ENCODE peak calls at places on chromosome 22, in four cellular contexts. One of them, this sample, is unnamed.
A peak's percentile ranks its signal among the peaks of the same experiment; 100 is the strongest.

GRCh38 chr22:45680932-45681700 is 9.5 kb downstream of the ATXN10 start:
- DNase-seq in nephron progenitor cell: no peak
- DNase-seq in body of pancreas: no peak
- DNase-seq in endothelial cell: no peak
- DNase-seq in this sample: no peak

GRCh38 chr22:46027219-46028068 is 50.5 kb upstream of the WNT7B start:
- DNase-seq in nephron progenitor cell: peak; percentile 68
- DNase-seq in body of pancreas: peak; percentile 83
- DNase-seq in endothelial cell: no peak
- DNase-seq in this sample: no peak

GRCh38 chr22:41469218-41469851 is 418 bp downstream of the ACO2 start:
- DNase-seq in nephron progenitor cell: no peak
- DNase-seq in body of pancreas: peak; percentile 29
- DNase-seq in endothelial cell: no peak
- DNase-seq in this sample: no peak

GRCh38 chr22:39613549-39613921 is 43.0 kb downstream of the CACNA1I start:
- DNase-seq in nephron progenitor cell: no peak
- DNase-seq in body of pancreas: no peak
- DNase-seq in endothelial cell: no peak
- DNase-seq in this sample: no peak

GRCh38 chr22:47369431-47370015 is 607.1 kb downstream of the TBC1D22A start:
- DNase-seq in nephron progenitor cell: no peak
- DNase-seq in body of pancreas: no peak
- DNase-seq in endothelial cell: no peak
- DNase-seq in this sample: no peak

GRCh38 chr22:45692549-45692948 is 20.9 kb downstream of the ATXN10 start:
- DNase-seq in nephron progenitor cell: no peak
- DNase-seq in body of pancreas: no peak
- DNase-seq in endothelial cell: no peak
- DNase-seq in this sample: no peak

GRCh38 chr22:43179911-43180195 is 7.1 kb downstream of the TTLL12 start:
- DNase-seq in nephron progenitor cell: no peak
- DNase-seq in body of pancreas: no peak
- DNase-seq in endothelial cell: no peak
- DNase-seq in this sample: no peak

GRCh38 chr22:24751518-24751917 is 23.0 kb downstream of the PIWIL3 start:
- DNase-seq in nephron progenitor cell: no peak
- DNase-seq in body of pancreas: no peak
- DNase-seq in endothelial cell: no peak
- DNase-seq in this sample: peak; percentile 85

GRCh38 chr22:42299586-42300285 is 29.3 kb upstream of the TCF20 start:
- DNase-seq in nephron progenitor cell: peak; percentile 56
- DNase-seq in body of pancreas: peak; percentile 20
- DNase-seq in endothelial cell: no peak
- DNase-seq in this sample: no peak

GRCh38 chr22:44665115-44665514 is 36.9 kb upstream of the PRR5 start:
- DNase-seq in nephron progenitor cell: no peak
- DNase-seq in body of pancreas: peak; percentile 59
- DNase-seq in endothelial cell: peak; percentile 47
- DNase-seq in this sample: no peak

GRCh38 chr22:44497904-44498242 is at the start of gene RTL6:
- DNase-seq in nephron progenitor cell: no peak
- DNase-seq in body of pancreas: no peak
- DNase-seq in endothelial cell: no peak
- DNase-seq in this sample: no peak

GRCh38 chr22:45777046-45777851 is 105.6 kb downstream of the ATXN10 start:
- DNase-seq in nephron progenitor cell: no peak
- DNase-seq in body of pancreas: no peak
- DNase-seq in endothelial cell: no peak
- DNase-seq in this sample: peak; percentile 82

GRCh38 chr22:50691521-50691920 is 18.9 kb downstream of the SHANK3 start:
- DNase-seq in nephron progenitor cell: peak; percentile 46
- DNase-seq in body of pancreas: no peak
- DNase-seq in endothelial cell: no peak
- DNase-seq in this sample: peak; percentile 26

GRCh38 chr22:33883561-33883960 is 36.7 kb downstream of the LARGE1 start:
- DNase-seq in nephron progenitor cell: no peak
- DNase-seq in body of pancreas: no peak
- DNase-seq in endothelial cell: no peak
- DNase-seq in this sample: peak; percentile 78

GRCh38 chr22:44063462-44064371 is 39.6 kb downstream of the PARVB start:
- DNase-seq in nephron progenitor cell: no peak
- DNase-seq in body of pancreas: no peak
- DNase-seq in endothelial cell: no peak
- DNase-seq in this sample: no peak

GRCh38 chr22:42256930-42257329 is 13.5 kb downstream of the TCF20 start:
- DNase-seq in nephron progenitor cell: no peak
- DNase-seq in body of pancreas: no peak
- DNase-seq in endothelial cell: no peak
- DNase-seq in this sample: no peak

GRCh38 chr22:26406118-26406517 is 22.9 kb upstream of the ASPHD2 start:
- DNase-seq in nephron progenitor cell: no peak
- DNase-seq in body of pancreas: no peak
- DNase-seq in endothelial cell: no peak
- DNase-seq in this sample: no peak

GRCh38 chr22:17972385-17973181 is 51.8 kb downstream of the MICAL3 start:
- DNase-seq in nephron progenitor cell: no peak
- DNase-seq in body of pancreas: peak; percentile 52
- DNase-seq in endothelial cell: no peak
- DNase-seq in this sample: no peak

GRCh38 chr22:42688914-42689275 is 31.8 kb downstream of the A4GALT start:
- DNase-seq in nephron progenitor cell: peak; percentile 22
- DNase-seq in body of pancreas: peak; percentile 39
- DNase-seq in endothelial cell: no peak
- DNase-seq in this sample: no peak

GRCh38 chr22:25644122-25644521 is 79.6 kb downstream of the GRK3 start:
- DNase-seq in nephron progenitor cell: no peak
- DNase-seq in body of pancreas: no peak
- DNase-seq in endothelial cell: no peak
- DNase-seq in this sample: no peak

GRCh38 chr22:17013396-17014100 is 5.5 kb upstream of the GAB4 start:
- DNase-seq in nephron progenitor cell: no peak
- DNase-seq in body of pancreas: no peak
- DNase-seq in endothelial cell: no peak
- DNase-seq in this sample: no peak

GRCh38 chr22:24969588-24970301 is 17.2 kb downstream of the KIAA1671 start:
- DNase-seq in nephron progenitor cell: no peak
- DNase-seq in body of pancreas: peak; percentile 33
- DNase-seq in endothelial cell: peak; percentile 24
- DNase-seq in this sample: no peak

GRCh38 chr22:44085743-44086741 is 61.9 kb downstream of the PARVB start:
- DNase-seq in nephron progenitor cell: peak; percentile 41
- DNase-seq in body of pancreas: peak; percentile 76
- DNase-seq in endothelial cell: peak; percentile 39
- DNase-seq in this sample: peak; percentile 78

GRCh38 chr22:45757068-45757467 is 85.4 kb downstream of the ATXN10 start:
- DNase-seq in nephron progenitor cell: peak; percentile 50
- DNase-seq in body of pancreas: peak; percentile 36
- DNase-seq in endothelial cell: no peak
- DNase-seq in this sample: no peak

GRCh38 chr22:32897400-32897799 is 95.9 kb downstream of the TIMP3 start:
- DNase-seq in nephron progenitor cell: no peak
- DNase-seq in body of pancreas: no peak
- DNase-seq in endothelial cell: no peak
- DNase-seq in this sample: peak; percentile 83

GRCh38 chr22:41828516-41828915 is 4.4 kb upstream of the SREBF2 start:
- DNase-seq in nephron progenitor cell: no peak
- DNase-seq in body of pancreas: peak; percentile 52
- DNase-seq in endothelial cell: no peak
- DNase-seq in this sample: no peak

GRCh38 chr22:24996420-24996952 is 44.0 kb downstream of the KIAA1671 start:
- DNase-seq in nephron progenitor cell: peak; percentile 64
- DNase-seq in body of pancreas: no peak
- DNase-seq in endothelial cell: no peak
- DNase-seq in this sample: peak; percentile 60

GRCh38 chr22:35712672-35713071 is 5.0 kb upstream of the APOL5 start:
- DNase-seq in nephron progenitor cell: no peak
- DNase-seq in body of pancreas: no peak
- DNase-seq in endothelial cell: no peak
- DNase-seq in this sample: no peak
- TF ChIP-seq CTCF in nephron progenitor cell: no peak
- TF ChIP-seq CTCF in body of pancreas: no peak
- TF ChIP-seq CTCF in endothelial cell: no peak
- TF ChIP-seq CTCF in this sample: peak; percentile 48

GRCh38 chr22:30949934-30950660 is 18.5 kb downstream of the MORC2 start:
- DNase-seq in nephron progenitor cell: no peak
- DNase-seq in body of pancreas: no peak
- DNase-seq in endothelial cell: no peak
- DNase-seq in this sample: peak; percentile 63
- TF ChIP-seq CTCF in nephron progenitor cell: no peak
- TF ChIP-seq CTCF in body of pancreas: no peak
- TF ChIP-seq CTCF in endothelial cell: no peak
- TF ChIP-seq CTCF in this sample: peak; percentile 23

GRCh38 chr22:28950567-28951411 is 67.4 kb downstream of the ZNRF3 start:
- DNase-seq in nephron progenitor cell: no peak
- DNase-seq in body of pancreas: no peak
- DNase-seq in endothelial cell: no peak
- DNase-seq in this sample: no peak
- TF ChIP-seq CTCF in nephron progenitor cell: peak; percentile 9
- TF ChIP-seq CTCF in body of pancreas: no peak
- TF ChIP-seq CTCF in endothelial cell: peak; percentile 34
- TF ChIP-seq CTCF in this sample: no peak

DNA sequence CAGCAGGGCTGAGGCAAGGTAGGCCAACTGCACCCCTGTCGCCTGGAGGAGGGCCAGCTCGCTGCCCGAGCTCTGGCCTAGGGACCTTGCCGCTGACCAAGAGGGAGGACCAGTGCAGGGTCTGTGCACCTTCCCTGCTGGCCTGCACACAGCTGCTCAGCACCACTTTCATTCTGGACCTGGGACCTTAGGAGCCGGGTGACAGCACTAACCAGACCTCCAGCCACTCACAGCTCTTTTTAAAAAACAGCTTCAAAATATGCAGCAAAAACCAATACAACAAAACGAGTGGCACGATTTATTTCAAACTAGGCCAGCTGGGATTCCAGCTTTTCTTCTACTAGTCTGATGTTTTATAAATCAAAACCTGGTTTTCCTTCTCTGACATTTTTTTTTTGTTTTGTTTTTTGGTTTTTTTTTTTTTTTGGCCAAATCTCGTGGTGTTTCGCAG is 18.0 kb downstream of the RSPH14 start:
- DNase-seq in nephron progenitor cell: no peak
- DNase-seq in body of pancreas: no peak
- DNase-seq in endothelial cell: no peak
- DNase-seq in this sample: no peak
- TF ChIP-seq CTCF in nephron progenitor cell: no peak
- TF ChIP-seq CTCF in body of pancreas: no peak
- TF ChIP-seq CTCF in endothelial cell: no peak
- TF ChIP-seq CTCF in this sample: no peak

GRCh38 chr22:21000215-21000986 is 1.5 kb downstream of the THAP7 start:
- DNase-seq in nephron progenitor cell: no peak
- DNase-seq in body of pancreas: no peak
- DNase-seq in endothelial cell: no peak
- DNase-seq in this sample: no peak
- TF ChIP-seq CTCF in nephron progenitor cell: no peak
- TF ChIP-seq CTCF in body of pancreas: no peak
- TF ChIP-seq CTCF in endothelial cell: no peak
- TF ChIP-seq CTCF in this sample: peak; percentile 13

DNA sequence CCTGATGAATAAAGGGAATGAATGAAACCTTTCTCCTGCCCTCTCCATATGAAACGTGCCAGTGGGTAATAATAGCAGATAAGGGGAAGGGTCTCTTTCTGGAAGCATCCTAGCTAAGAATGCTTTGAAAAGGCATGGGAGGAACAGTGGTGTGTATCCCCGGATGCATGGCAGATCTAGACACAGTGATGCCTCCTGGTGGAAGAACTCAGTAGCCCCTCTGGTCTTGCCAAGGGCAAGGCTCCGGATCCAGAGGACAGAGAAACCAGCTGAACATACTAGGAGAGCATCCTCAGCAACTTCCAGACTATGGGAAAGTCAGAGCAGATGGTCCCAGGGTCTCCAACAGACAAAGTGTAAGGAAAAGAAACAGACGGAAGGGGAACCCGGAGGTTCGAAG is 6.4 kb downstream of the BAIAP2L2 start:
- DNase-seq in nephron progenitor cell: no peak
- DNase-seq in body of pancreas: no peak
- DNase-seq in endothelial cell: no peak
- DNase-seq in this sample: no peak
- TF ChIP-seq CTCF in nephron progenitor cell: no peak
- TF ChIP-seq CTCF in body of pancreas: peak; percentile 4
- TF ChIP-seq CTCF in endothelial cell: no peak
- TF ChIP-seq CTCF in this sample: peak; percentile 55

GRCh38 chr22:19495562-19496323 is 16.0 kb downstream of the CDC45 start:
- DNase-seq in nephron progenitor cell: no peak
- DNase-seq in body of pancreas: no peak
- DNase-seq in endothelial cell: peak; percentile 18
- DNase-seq in this sample: no peak
- TF ChIP-seq CTCF in nephron progenitor cell: no peak
- TF ChIP-seq CTCF in body of pancreas: no peak
- TF ChIP-seq CTCF in endothelial cell: peak; percentile 41
- TF ChIP-seq CTCF in this sample: peak; percentile 46

GRCh38 chr22:22702159-22702873 is 57.9 kb downstream of the GGTLC2 start:
- DNase-seq in nephron progenitor cell: no peak
- DNase-seq in body of pancreas: no peak
- DNase-seq in endothelial cell: peak; percentile 40
- DNase-seq in this sample: no peak
- TF ChIP-seq CTCF in nephron progenitor cell: peak; percentile 16
- TF ChIP-seq CTCF in body of pancreas: peak; percentile 22
- TF ChIP-seq CTCF in endothelial cell: no peak
- TF ChIP-seq CTCF in this sample: peak; percentile 26

GRCh38 chr22:48925450-48925849 is 902.2 kb downstream of the BRD1 start:
- DNase-seq in nephron progenitor cell: no peak
- DNase-seq in body of pancreas: no peak
- DNase-seq in endothelial cell: no peak
- DNase-seq in this sample: no peak
- TF ChIP-seq CTCF in nephron progenitor cell: no peak
- TF ChIP-seq CTCF in body of pancreas: no peak
- TF ChIP-seq CTCF in endothelial cell: no peak
- TF ChIP-seq CTCF in this sample: no peak

This sample was measured in foreskin keratinocyte.